ENCODE peak calls at places on chromosomes 6 and 20, in ten cellular contexts. I is HFF-Myc; Z is BJ; E is heart left ventricle; K is EH; L is COR-L47; W is stimulated activated CD4-positive, alpha-beta T cell treated with anti-CD3 and anti-CD28 coated beads, Interleukin-1b, Interleukin-23, amount 100 ng/mL, for 4 hours; M is left cardiac atrium; P is tibial artery; R is mesothelial cell of epicardium. J is an unnamed sample.

GRCh38 chr6:84583784-84584183 is 180.6 kb downstream of the TBX18 start:
- DNase-seq in I (no peak), Z (no peak), E (no peak), K (peak), L (no peak), W (no peak), M (no peak), P (no peak), R (no peak), J (no peak)

GRCh38 chr6:154476494-154476893 is 34.0 kb downstream of the CNKSR3 start:
- DNase-seq in I (no peak), Z (no peak), E (no peak), K (no peak), L (no peak), W (no peak), M (no peak), P (no peak), R (no peak), J (no peak)

GRCh38 chr6:99254616-99255550 is 94.6 kb downstream of the FAXC start:
- DNase-seq in I (no peak), Z (no peak), E (no peak), K (no peak), L (no peak), W (no peak), M (no peak), P (no peak), R (no peak), J (no peak)

GRCh38 chr20:38878798-38879197 is 47.4 kb upstream of the FAM83D start:
- DNase-seq in I (no peak), Z (no peak), E (no peak), K (peak), L (no peak), W (no peak), M (no peak), P (no peak), R (peak), J (no peak)

GRCh38 chr6:156864557-156864956 is 87.4 kb downstream of the ARID1B start:
- DNase-seq in I (no peak), Z (no peak), E (no peak), K (peak), L (no peak), W (no peak), M (no peak), P (no peak), R (no peak), J (no peak)

GRCh38 chr20:25476106-25477105 is 68.9 kb downstream of the GINS1 start:
- DNase-seq in I (no peak), Z (no peak), E (no peak), K (no peak), L (no peak), W (no peak), M (no peak), P (no peak), R (no peak), J (no peak)

GRCh38 chr20:45969712-45970634 is 2.0 kb downstream of the ZNF335 start:
- DNase-seq in I (peak), Z (no peak), E (peak), K (peak), L (peak), W (no peak), M (no peak), P (peak), R (no peak), J (no peak)

GRCh38 chr6:166556871-166557322 is 29.6 kb downstream of the RAMACL start:
- DNase-seq in I (no peak), Z (no peak), E (peak), K (peak), L (peak), W (no peak), M (peak), P (peak), R (no peak), J (no peak)

GRCh38 chr6:16623733-16624132 is 137.5 kb downstream of the ATXN1 start:
- DNase-seq in I (no peak), Z (no peak), E (no peak), K (peak), L (no peak), W (no peak), M (no peak), P (no peak), R (no peak), J (no peak)

GRCh38 chr6:159163901-159164370 is 5.3 kb upstream of the FNDC1 start:
- DNase-seq in I (no peak), Z (no peak), E (no peak), K (peak), L (no peak), W (no peak), M (no peak), P (no peak), R (no peak), J (no peak)

GRCh38 chr6:127520061-127520460 is 926 bp upstream of the MTCL3 start:
- DNase-seq in I (no peak), Z (no peak), E (no peak), K (peak), L (no peak), W (no peak), M (no peak), P (no peak), R (no peak), J (no peak)

GRCh38 chr6:32107447-32107846 is 1.7 kb downstream of the TNXB start:
- DNase-seq in I (no peak), Z (no peak), E (no peak), K (peak), L (no peak), W (no peak), M (peak), P (peak), R (no peak), J (no peak)

GRCh38 chr20:32314768-32315167 is 37.3 kb downstream of the KIF3B start:
- DNase-seq in I (no peak), Z (no peak), E (no peak), K (no peak), L (no peak), W (no peak), M (peak), P (no peak), R (no peak), J (no peak)

GRCh38 chr6:109662192-109662591 is 28.8 kb downstream of the AK9 start:
- DNase-seq in I (no peak), Z (no peak), E (no peak), K (peak), L (no peak), W (no peak), M (no peak), P (no peak), R (no peak), J (no peak)

GRCh38 chr20:45041464-45042337 is 59.2 kb downstream of the KCNS1 start:
- DNase-seq in I (peak), Z (no peak), E (no peak), K (peak), L (peak), W (no peak), M (no peak), P (no peak), R (no peak), J (no peak)

GRCh38 chr6:156919370-156919769 is 142.2 kb downstream of the ARID1B start:
- DNase-seq in I (no peak), Z (no peak), E (no peak), K (no peak), L (no peak), W (no peak), M (no peak), P (no peak), R (no peak), J (no peak)

GRCh38 chr6:11161031-11161966 is 49.8 kb upstream of the ERVFRD-1 start:
- DNase-seq in I (no peak), Z (no peak), E (no peak), K (peak), L (no peak), W (no peak), M (no peak), P (no peak), R (no peak), J (no peak)

GRCh38 chr20:54219751-54220426 is 12.0 kb downstream of the PFDN4 start:
- DNase-seq in I (no peak), Z (no peak), E (no peak), K (peak), L (peak), W (no peak), M (no peak), P (no peak), R (no peak), J (peak)

GRCh38 chr6:17855381-17855780 is 132.1 kb downstream of the KIF13A start:
- DNase-seq in I (no peak), Z (no peak), E (no peak), K (peak), L (no peak), W (no peak), M (no peak), P (no peak), R (no peak), J (no peak)

GRCh38 chr6:142223938-142224337 is 76.9 kb downstream of the VTA1 start:
- DNase-seq in I (no peak), Z (no peak), E (no peak), K (no peak), L (no peak), W (no peak), M (no peak), P (no peak), R (no peak), J (no peak)

GRCh38 chr20:41717464-41717863 is 99.3 kb upstream of the CHD6 start:
- DNase-seq in I (no peak), Z (no peak), E (no peak), K (peak), L (peak), W (no peak), M (no peak), P (no peak), R (peak), J (peak)

GRCh38 chr6:4714961-4715501 is 61.2 kb upstream of the CDYL start:
- DNase-seq in I (no peak), Z (no peak), E (no peak), K (no peak), L (no peak), W (no peak), M (no peak), P (no peak), R (no peak), J (no peak)

GRCh38 chr20:36097751-36098151 is 56.8 kb upstream of the EPB41L1 start:
- DNase-seq in I (no peak), Z (no peak), E (no peak), K (no peak), L (no peak), W (no peak), M (no peak), P (no peak), R (no peak), J (no peak)

GRCh38 chr6:121463087-121463486 is 27.6 kb downstream of the GJA1 start:
- DNase-seq in I (no peak), Z (no peak), E (no peak), K (no peak), L (no peak), W (no peak), M (no peak), P (no peak), R (no peak), J (no peak)